ENCODE peak calls at places on chromosomes 16 and 17, in four cellular contexts. O, P, J and N are unnamed samples. For H3K27me3, the result is how much of the 10 kb centered on the place peaks cover.

GRCh38 chr17:9817086-9817485 is 4.8 kb downstream of the GSG1L2 start:
- DNase-seq in J (no peak), P (no peak), O (no peak), N (no peak)

GRCh38 chr16:58024673-58025350 is 742 bp upstream of the MMP15 start:
- DNase-seq in J (no peak), P (no peak), O (peak), N (no peak)

GRCh38 chr16:81553080-81553813 is 108.6 kb downstream of the CMIP start:
- DNase-seq in P (no peak), J (no peak), O (no peak), N (no peak)

GRCh38 chr17:75261336-75262111 is at the start of the genes GGA3 and MRPS7:
- DNase-seq in P (peak), O (peak), J (peak), N (peak)

GRCh38 chr16:46976550-46976949 is 3.1 kb upstream of the DNAJA2 start:
- DNase-seq in O (no peak), J (no peak), P (no peak), N (no peak)

GRCh38 chr17:61511480-61512182 is 59.4 kb downstream of the TBX4 start:
- DNase-seq in P (no peak), J (no peak), O (no peak), N (no peak)

GRCh38 chr16:89720859-89721643 is at the start of the genes VPS9D1 and ZNF276:
- DNase-seq in P (no peak), J (peak), O (peak), N (peak)

GRCh38 chr16:77759821-77760220 is 28.5 kb upstream of the VAT1L start:
- DNase-seq in J (no peak), P (no peak), O (no peak), N (no peak)

GRCh38 chr17:83050651-83051422 is 28.6 kb upstream of the METRNL start:
- DNase-seq in J (no peak), P (no peak), O (no peak), N (no peak)

GRCh38 chr16:64346080-64346479 is 775.8 kb downstream of the CDH11 start:
- DNase-seq in J (no peak), O (no peak), P (no peak), N (no peak)

GRCh38 chr17:61360318-61360717 is 39.3 kb upstream of the TBX2 start:
- DNase-seq in P (no peak), J (no peak), O (no peak), N (no peak)

GRCh38 chr17:1969712-1970111 is 55.4 kb downstream of the RTN4RL1 start:
- DNase-seq in O (no peak), J (no peak), P (no peak), N (no peak)

GRCh38 chr16:35207059-35207999 is 1747.9 kb downstream of the TP53TG3F start:
- DNase-seq in P (no peak), J (no peak), O (no peak), N (no peak)

GRCh38 chr17:6812295-6812694 is 19.2 kb downstream of the TEKT1 start:
- DNase-seq in J (no peak), O (no peak), P (no peak), N (no peak)

GRCh38 chr17:61129876-61130275 is 269.8 kb upstream of the TBX2 start:
- DNase-seq in J (no peak), P (no peak), O (no peak), N (no peak)

GRCh38 chr17:65131946-65132345 is 5.2 kb upstream of the RGS9 start:
- DNase-seq in J (no peak), O (no peak), P (no peak), N (no peak)

GRCh38 chr16:53892155-53892554 is 188.2 kb downstream of the FTO start:
- DNase-seq in O (peak), J (no peak), P (no peak), N (peak)

GRCh38 chr17:57579245-57579644 is 165.9 kb downstream of the CCDC182 start:
- DNase-seq in P (no peak), O (no peak), J (no peak), N (no peak)

GRCh38 chr17:8868529-8868951 is 1.1 kb upstream of the PIK3R6 start:
- DNase-seq in P (no peak), J (no peak), O (no peak), N (no peak)

GRCh38 chr17:18205861-18206260 is 19.6 kb upstream of the LLGL1 start:
- DNase-seq in O (no peak), P (no peak), J (no peak), N (no peak)

GRCh38 chr16:70664325-70665112 is 18.2 kb downstream of the IL34 start:
- DNase-seq in O (no peak), P (no peak), J (no peak), N (no peak)

GRCh38 chr17:17947966-17948365 is 24.2 kb downstream of the TOM1L2 start:
- DNase-seq in J (no peak), P (no peak), O (no peak), N (no peak)

DNA sequence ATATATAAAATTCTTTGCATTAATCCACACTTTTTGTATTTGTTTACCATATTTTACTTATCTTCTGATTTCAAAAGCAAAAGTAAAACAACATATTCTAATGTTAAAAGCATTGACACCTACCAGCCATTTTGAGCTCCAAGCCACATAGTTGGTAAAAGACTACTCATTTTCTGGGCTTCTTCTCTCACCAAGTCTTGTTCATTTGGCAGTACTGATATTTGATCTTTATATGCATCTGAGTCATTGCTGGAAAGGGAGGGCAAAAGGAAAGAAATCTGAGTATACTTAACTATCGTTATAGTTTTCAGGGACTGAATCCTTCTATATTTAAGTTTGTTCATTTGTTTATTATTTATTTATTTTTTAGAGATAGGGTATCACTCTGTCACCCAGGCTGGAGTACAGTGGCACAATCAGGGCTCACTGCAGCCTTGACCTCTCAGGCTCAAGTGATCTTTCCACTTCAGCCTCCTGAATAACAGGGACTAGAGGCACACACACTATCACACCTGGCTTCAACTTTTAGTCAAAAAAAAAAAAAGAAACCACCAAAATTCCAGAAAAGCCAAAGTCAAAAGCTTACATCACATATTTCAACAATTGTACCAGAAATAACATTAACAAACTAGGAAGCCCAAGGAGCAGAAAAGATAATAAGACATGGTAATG is 121.0 kb upstream of the TOB1 start:
- DNase-seq in P (no peak), O (no peak), J (no peak), N (no peak)
- H3K27me3 ChIP-seq in P (under half), O (under half), J (under half), N (under half)

DNA sequence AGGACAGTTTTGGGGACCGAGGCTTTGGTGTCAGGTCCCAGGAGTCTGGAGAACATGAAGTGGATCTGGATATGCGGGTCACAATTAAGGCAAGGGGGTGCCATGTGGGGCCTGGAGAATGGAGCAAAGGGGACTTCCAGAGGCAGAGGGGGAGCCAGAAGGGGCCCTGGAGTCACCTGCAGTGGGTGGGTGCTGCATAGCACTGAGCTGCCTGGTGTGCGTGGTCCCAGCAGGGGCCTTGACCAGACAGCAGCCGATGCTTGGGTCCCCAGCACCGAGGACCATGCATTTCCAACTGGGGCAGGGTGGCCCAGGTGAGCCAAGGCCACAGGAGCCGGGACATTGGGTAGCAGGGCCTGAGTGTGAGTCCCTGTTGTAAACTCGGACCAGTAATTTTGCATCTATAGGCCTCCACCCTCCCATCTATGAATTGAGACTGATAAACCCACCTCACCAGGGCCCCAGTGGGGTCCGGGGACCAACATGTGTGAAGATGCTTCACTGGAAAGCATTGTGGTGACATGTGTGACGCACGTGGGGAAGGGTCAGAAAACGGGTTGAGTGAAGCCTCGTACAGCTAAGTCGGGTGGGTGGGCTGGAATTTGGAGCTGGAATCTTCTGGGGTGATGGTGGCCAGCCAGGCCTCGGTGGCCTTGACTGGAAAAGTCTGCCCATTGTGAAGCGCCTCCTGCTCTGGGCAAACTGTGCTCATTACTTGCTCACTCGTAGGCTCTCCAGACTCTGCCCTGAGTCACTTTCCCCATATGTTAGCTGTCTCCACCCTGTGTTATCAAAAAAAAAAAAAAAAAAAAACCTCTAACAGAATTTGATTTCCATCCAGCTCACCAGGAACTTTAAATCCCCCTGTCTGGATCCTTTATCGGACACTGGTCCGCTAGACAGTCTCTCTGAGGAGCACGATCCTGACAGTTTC is 90.5 kb upstream of the ZNF469 start:
- DNase-seq in J (no peak), P (no peak), O (no peak), N (no peak)
- H3K4me3 ChIP-seq in J (no peak), P (no peak), O (no peak), N (no peak)

GRCh38 chr17:79169366-79169765 is 94.7 kb downstream of the ENGASE start:
- DNase-seq in P (no peak), J (no peak), O (no peak), N (no peak)
- H3K27me3 ChIP-seq in P (under half), J (under half), O (under half), N (under half)

DNA sequence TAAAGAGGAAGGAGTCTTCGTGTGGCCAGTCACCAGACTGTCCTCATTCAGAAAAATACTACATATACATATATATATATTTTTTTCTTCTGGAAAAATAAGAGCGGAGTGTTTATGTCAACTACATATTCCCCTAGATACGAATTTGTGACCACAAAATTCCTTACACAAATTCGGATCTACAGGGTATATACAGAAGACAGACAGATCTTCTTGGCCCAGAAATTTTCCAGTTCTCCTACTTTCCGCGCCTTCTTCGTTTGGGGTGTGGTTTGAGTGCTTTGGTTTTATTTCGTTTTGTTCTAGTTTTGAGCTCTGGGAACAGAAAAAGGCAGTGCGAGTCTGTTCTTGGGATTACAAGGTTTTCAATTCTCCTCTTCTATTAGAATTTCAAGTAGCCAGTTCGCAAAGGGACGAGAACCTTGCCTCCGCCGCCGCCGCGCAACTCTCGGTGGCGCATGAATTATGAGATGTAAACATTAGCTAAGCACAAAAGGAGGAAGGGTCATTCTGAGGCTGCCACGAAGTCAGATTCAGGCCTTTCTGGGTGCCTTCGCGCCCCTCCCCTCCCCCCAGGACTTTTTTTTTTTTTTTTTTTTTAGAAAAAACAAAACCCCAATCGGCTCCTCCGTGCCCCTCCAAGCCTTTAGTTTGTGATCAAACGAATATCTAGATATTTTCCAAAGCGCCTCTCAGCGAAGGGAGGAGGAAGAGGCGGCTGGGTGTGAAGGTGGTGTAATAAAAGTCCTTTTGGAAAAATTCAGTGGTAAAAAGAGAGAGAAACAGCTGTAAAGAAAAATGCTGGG is 1.8 kb upstream of the HOXB4 start:
- DNase-seq in O (no peak), P (no peak), J (no peak), N (no peak)
- H3K4me3 ChIP-seq in O (no peak), P (peak), J (no peak), N (no peak)

GRCh38 chr16:10581507-10581906 is 1.1 kb upstream of the EMP2 start:
- DNase-seq in J (no peak), P (no peak), O (no peak), N (no peak)

GRCh38 chr16:10579575-10579964 is 828 bp downstream of the EMP2 start:
- DNase-seq in J (no peak), O (no peak), P (no peak), N (no peak)

GRCh38 chr16:10577305-10578202 is 2.8 kb downstream of the EMP2 start:
- DNase-seq in J (no peak), O (no peak), P (no peak), N (no peak)

GRCh38 chr16:10578474-10579316 is 1.7 kb downstream of the EMP2 start:
- DNase-seq in J (no peak), O (no peak), P (no peak), N (no peak)

GRCh38 chr16:10579965-10580918 is at the start of gene EMP2:
- DNase-seq in P (peak), J (no peak), O (no peak), N (no peak)
- H3K27me3 ChIP-seq in P (under half), J (under half), O (under half), N (under half)

DNA sequence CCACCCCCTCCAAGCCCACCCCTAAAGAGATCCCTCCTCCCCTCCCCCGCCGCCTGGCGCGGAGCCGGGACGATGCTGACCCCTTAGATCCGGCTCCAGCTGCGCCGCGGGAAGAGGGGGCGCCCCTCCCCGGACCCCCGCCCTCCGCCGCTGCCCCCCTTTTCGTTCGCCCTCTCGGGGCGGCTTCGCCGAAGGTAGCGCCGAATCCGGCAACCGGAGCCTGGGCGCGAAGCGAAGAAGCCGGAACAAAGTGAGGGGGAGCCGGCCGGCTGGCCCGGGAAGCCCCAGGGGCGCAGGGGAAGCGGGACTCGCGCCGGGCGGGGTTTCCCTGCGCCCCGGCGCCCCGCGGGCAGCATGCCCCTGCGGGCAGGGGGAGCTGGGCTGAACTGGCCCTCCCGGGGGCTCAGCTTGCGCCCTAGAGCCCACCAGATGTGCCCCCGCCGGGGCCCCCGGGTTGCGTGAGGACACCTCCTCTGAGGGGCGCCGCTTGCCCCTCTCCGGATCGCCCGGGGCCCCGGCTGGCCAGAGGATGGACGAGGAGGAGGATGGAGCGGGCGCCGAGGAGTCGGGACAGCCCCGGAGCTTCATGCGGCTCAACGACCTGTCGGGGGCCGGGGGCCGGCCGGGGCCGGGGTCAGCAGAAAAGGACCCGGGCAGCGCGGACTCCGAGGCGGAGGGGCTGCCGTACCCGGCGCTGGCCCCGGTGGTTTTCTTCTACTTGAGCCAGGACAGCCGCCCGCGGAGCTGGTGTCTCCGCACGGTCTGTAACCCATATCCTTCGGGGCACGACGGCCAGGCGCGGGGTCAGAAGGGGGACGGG is 626 bp downstream of the CACNA1G start:
- DNase-seq in J (no peak), O (peak), P (no peak), N (peak)
- H3K4me3 ChIP-seq in J (no peak), O (peak), P (peak), N (no peak)